ENCODE peak calls at places on chromosomes 2 and 18, in six cellular contexts. D, R, L, U, Z and J are unnamed samples.

GRCh38 chr2:47232738-47233415 is 77.8 kb upstream of the STPG4 start:
- DNase-seq in D (no peak), R (no peak), L (peak; percentile 35), U (no peak), Z (no peak), J (no peak)

GRCh38 chr2:205792908-205793307 is 110.6 kb downstream of the NRP2 start:
- DNase-seq in D (no peak), R (no peak), L (peak; percentile 4), U (no peak), Z (no peak), J (no peak)

GRCh38 chr18:9679125-9679524 is 29.0 kb upstream of the RAB31 start:
- DNase-seq in D (no peak), R (no peak), L (no peak), U (no peak), Z (no peak), J (no peak)

GRCh38 chr2:69767034-69767433 is 25.1 kb downstream of the ANXA4 start:
- DNase-seq in D (no peak), R (peak; percentile 78), L (peak; percentile 92), U (no peak), Z (peak; percentile 91), J (no peak)

GRCh38 chr2:65782996-65783650 is 350.7 kb upstream of the SPRED2 start:
- DNase-seq in D (no peak), R (no peak), L (no peak), U (no peak), Z (no peak), J (no peak)

GRCh38 chr18:46148810-46149209 is 44.6 kb downstream of the HAUS1 start:
- DNase-seq in D (peak; percentile 43), R (peak; percentile 76), L (peak; percentile 64), U (peak; percentile 54), Z (peak; percentile 64), J (peak; percentile 73)

GRCh38 chr2:160679686-160680085 is 186.1 kb upstream of the RBMS1 start:
- DNase-seq in D (no peak), R (no peak), L (peak; percentile 93), U (no peak), Z (no peak), J (no peak)

GRCh38 chr18:43879350-43879749 is 602.1 kb upstream of the SYT4 start:
- DNase-seq in D (no peak), R (no peak), L (no peak), U (no peak), Z (peak; percentile 48), J (no peak)

GRCh38 chr2:103887625-103888024 is 966.3 kb upstream of the POU3F3 start:
- DNase-seq in D (no peak), R (no peak), L (no peak), U (no peak), Z (no peak), J (no peak)

GRCh38 chr2:144265654-144266053 is 254.3 kb downstream of the ZEB2 start:
- DNase-seq in D (no peak), R (no peak), L (no peak), U (no peak), Z (no peak), J (no peak)

GRCh38 chr2:18490901-18491300 is 69.6 kb downstream of the RDH14 start:
- DNase-seq in D (no peak), R (no peak), L (no peak), U (no peak), Z (no peak), J (no peak)

GRCh38 chr2:134897932-134898331 is 20.7 kb upstream of the CCNT2 start:
- DNase-seq in D (no peak), R (peak; percentile 26), L (peak; percentile 7), U (no peak), Z (peak; percentile 26), J (no peak)
- TF ChIP-seq CTCF in D (peak; percentile 31), R (peak; percentile 34), L (peak; percentile 43), U (no peak), Z (peak; percentile 40), J (peak; percentile 72)

DNA sequence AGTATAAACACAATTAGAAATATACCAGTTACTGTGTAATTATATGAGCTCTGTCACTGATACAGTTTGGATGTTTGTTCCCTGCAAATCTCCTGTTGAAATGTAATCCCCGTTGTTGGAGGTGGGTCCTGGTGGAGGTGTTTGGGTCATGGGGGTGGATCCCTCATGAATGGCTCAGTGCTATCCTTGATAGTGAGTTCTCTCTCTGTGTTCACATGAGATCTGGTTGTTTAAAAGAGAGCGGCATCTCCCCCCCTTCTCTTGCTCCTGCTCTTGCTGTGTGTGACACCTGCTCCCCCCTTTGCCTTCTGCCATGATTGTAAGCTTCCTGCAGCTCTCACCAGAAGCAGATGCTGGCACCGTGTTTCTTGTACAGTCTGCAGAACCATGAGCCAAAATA is 24.1 kb downstream of the MTX2 start:
- DNase-seq in D (no peak), R (no peak), L (no peak), U (no peak), Z (no peak), J (no peak)
- TF ChIP-seq CTCF in D (no peak), R (no peak), L (no peak), U (no peak), Z (no peak), J (no peak)

DNA sequence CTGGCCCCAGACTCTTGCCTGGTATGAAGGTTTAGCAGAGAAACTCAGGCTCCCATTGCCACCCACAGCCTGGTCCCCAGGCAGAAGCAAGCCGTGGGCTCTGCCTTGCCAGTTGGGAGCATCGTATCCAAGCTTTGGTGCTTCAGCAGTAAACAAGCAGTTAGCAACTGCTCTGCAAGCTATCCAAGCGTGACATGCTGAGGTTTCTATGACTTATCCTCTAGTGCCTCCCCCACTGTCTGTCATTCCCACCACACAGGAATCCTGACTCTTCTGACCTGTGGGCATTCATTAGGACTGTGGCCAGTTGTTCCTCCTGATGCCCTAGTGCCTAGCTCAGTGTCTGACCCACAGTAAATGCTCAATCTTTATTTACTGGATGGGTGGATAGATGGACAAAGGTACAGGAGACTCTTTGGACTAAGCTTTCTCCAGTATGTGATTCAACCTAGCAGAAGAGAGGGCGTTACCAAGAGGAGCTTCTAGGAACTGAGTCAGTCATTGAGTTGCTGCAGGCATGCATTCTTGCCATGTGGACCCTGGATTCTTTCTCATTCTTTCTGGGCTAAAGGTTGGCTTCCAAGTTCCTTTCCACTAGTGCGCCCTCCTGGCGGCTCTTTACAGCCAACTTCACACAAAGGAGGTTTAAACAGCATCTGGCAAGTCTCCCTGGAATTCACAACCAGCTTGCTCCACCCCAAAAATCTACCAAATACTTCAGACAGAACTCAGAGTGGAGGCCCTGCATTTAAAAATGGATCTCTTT is 40.6 kb upstream of the MRPL19 start:
- DNase-seq in D (no peak), R (peak; percentile 96), L (peak; percentile 99), U (no peak), Z (peak; percentile 98), J (no peak)
- TF ChIP-seq CTCF in D (no peak), R (peak; percentile 32), L (peak; percentile 60), U (no peak), Z (peak; percentile 50), J (no peak)

GRCh38 chr2:209331291-209331844 is 92.5 kb upstream of the MAP2 start:
- DNase-seq in D (no peak), R (peak; percentile 58), L (peak; percentile 25), U (no peak), Z (peak; percentile 66), J (peak; percentile 5)
- TF ChIP-seq CTCF in D (peak; percentile 26), R (peak; percentile 46), L (peak; percentile 42), U (no peak), Z (peak; percentile 47), J (no peak)

DNA sequence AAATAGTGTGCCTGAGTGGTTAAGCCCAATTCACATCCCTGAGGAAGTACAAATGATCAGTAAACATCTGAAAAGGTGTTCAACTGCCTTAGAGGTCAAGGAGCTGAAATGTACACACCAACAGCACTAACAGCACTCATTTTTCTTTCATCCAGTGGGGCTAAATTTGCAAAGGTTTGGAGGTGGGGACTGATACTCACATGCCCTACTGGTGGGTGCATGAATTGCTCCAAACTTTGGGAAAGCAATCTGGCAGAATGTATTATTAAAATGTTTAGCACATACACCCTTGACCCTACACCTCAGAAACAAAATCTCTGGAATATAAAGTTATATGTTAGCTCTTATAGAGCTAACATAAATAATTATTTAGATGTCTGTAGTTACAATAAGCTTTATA is 19.0 kb upstream of the FAM178B start:
- DNase-seq in D (no peak), R (peak; percentile 3), L (no peak), U (no peak), Z (peak; percentile 2), J (peak; percentile 9)
- TF ChIP-seq CTCF in D (no peak), R (peak; percentile 47), L (peak; percentile 38), U (no peak), Z (peak; percentile 46), J (no peak)

GRCh38 chr2:54336136-54336976 is 80.3 kb upstream of the TSPYL6 start:
- DNase-seq in D (no peak), R (peak; percentile 50), L (peak; percentile 94), U (no peak), Z (peak; percentile 76), J (no peak)

GRCh38 chr2:54342603-54343002 is 86.6 kb upstream of the TSPYL6 start:
- DNase-seq in D (no peak), R (no peak), L (no peak), U (no peak), Z (no peak), J (no peak)

GRCh38 chr2:54336977-54337255 is 80.9 kb upstream of the TSPYL6 start:
- DNase-seq in D (no peak), R (no peak), L (peak; percentile 31), U (no peak), Z (no peak), J (no peak)

GRCh38 chr2:54347622-54348021 is 91.6 kb upstream of the TSPYL6 start:
- DNase-seq in D (no peak), R (no peak), L (no peak), U (no peak), Z (no peak), J (no peak)

DNA sequence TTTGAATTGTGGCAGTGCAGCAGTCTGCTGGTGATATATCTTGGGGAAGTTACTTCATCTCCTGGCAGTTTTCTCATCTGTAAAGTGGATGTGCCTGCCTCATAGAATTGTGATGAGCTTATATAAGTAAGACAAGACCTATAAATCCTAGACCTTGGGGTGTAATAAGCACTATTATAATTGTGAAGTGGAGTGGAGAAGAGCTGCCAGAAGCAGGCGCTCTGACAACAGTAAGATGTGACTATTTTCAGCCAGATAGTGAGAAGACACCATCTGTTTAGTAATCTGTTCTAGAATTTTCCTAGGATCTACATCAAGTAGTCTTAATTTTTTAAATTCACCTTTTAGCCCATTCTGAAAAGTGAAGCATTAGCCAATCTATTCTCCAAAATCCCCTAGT is 85.6 kb upstream of the TSPYL6 start:
- DNase-seq in D (no peak), R (peak; percentile 47), L (no peak), U (no peak), Z (peak; percentile 19), J (no peak)
- TF ChIP-seq CTCF in D (no peak), R (peak; percentile 42), L (peak; percentile 14), U (no peak), Z (peak; percentile 25), J (no peak)

DNA sequence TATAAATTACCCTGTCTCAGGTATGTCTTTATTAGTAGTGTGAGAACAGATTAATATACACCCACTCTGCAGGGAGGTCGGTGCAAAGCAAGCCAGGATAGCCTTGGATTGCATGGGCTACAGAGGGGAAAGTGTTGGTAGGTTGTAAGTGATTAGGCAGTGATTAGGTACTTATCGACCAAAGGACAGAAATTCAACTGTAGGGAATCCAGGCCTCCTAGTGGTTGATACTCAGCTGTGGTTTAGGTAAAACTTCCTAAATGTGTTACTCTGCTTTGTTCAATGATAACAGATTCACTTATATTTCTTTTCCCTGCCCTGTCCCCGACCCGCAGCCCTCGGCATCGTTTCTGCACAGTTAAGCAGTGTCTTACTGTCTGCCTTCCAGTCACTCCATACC is 444.0 kb downstream of the FIGN start:
- DNase-seq in D (no peak), R (no peak), L (no peak), U (no peak), Z (no peak), J (no peak)
- TF ChIP-seq CTCF in D (no peak), R (no peak), L (no peak), U (no peak), Z (no peak), J (no peak)